ENCODE peak calls at places on chromosomes 3 and 15, in six cellular contexts. T is adrenal gland, L is breast epithelium, A is lower leg skin, W is Peyer's patch, N is body of pancreas. Y is an unnamed sample.

GRCh38 chr15:70726753-70727152 is 36.6 kb downstream of the UACA start:
- DNase-seq in L (no peak), A (no peak), T (no peak), W (no peak), N (no peak), Y (no peak)

GRCh38 chr15:73254598-73254997 is 114.2 kb downstream of the HCN4 start:
- DNase-seq in W (no peak), L (no peak), N (peak), T (no peak), A (no peak), Y (no peak)

GRCh38 chr3:19146685-19147650 is 1.3 kb upstream of the KCNH8 start:
- DNase-seq in W (peak), A (peak), N (peak), T (peak), L (peak), Y (peak)

GRCh38 chr15:56939257-56939656 is 20.8 kb downstream of the TCF12 start:
- DNase-seq in T (no peak), W (no peak), N (no peak), A (no peak), L (no peak), Y (no peak)

GRCh38 chr15:85504739-85505676 is 124.6 kb downstream of the AKAP13 start:
- DNase-seq in N (peak), W (peak), T (peak), L (peak), A (no peak), Y (no peak)

GRCh38 chr15:70147178-70147760 is 49.6 kb upstream of the TLE3 start:
- DNase-seq in W (no peak), T (no peak), N (no peak), A (no peak), L (no peak), Y (no peak)

GRCh38 chr3:28726840-28727239 is 378.2 kb upstream of the AZI2 start:
- DNase-seq in N (peak), A (no peak), W (peak), T (peak), L (no peak), Y (no peak)

GRCh38 chr3:155704771-155705559 is 39.9 kb downstream of the PLCH1 start:
- DNase-seq in N (peak), T (no peak), L (peak), A (no peak), W (no peak), Y (no peak)

GRCh38 chr3:77320514-77320913 is 280.6 kb downstream of the ROBO2 start:
- DNase-seq in A (no peak), N (no peak), T (no peak), L (no peak), W (no peak), Y (no peak)

GRCh38 chr3:108554913-108555571 is 34.2 kb downstream of the CIP2A start:
- DNase-seq in W (no peak), L (no peak), N (no peak), A (no peak), T (no peak), Y (no peak)

GRCh38 chr3:49785565-49786356 is 581 bp downstream of the IP6K1 start:
- DNase-seq in W (peak), A (peak), T (peak), L (peak), N (no peak), Y (no peak)

GRCh38 chr3:16102905-16103364 is 71.5 kb upstream of the GALNT15 start:
- DNase-seq in L (no peak), N (no peak), W (no peak), T (no peak), A (no peak), Y (no peak)

GRCh38 chr3:10758304-10759037 is 57.6 kb upstream of the SLC6A11 start:
- DNase-seq in A (no peak), L (peak), W (peak), N (peak), T (peak), Y (no peak)

GRCh38 chr3:126607214-126607908 is 47.6 kb downstream of the TXNRD3 start:
- DNase-seq in A (no peak), L (no peak), T (no peak), N (no peak), W (no peak), Y (no peak)

GRCh38 chr3:105367406-105368213 is 901 bp downstream of the ALCAM start:
- DNase-seq in T (peak), N (peak), A (peak), W (peak), L (peak), Y (peak)

GRCh38 chr3:50572158-50572557 is 2.8 kb downstream of the HEMK1 start:
- DNase-seq in A (peak), W (peak), N (peak), L (peak), T (peak), Y (no peak)

GRCh38 chr3:134694445-134694844 is 43.6 kb upstream of the KY start:
- DNase-seq in L (peak), A (no peak), W (no peak), T (no peak), N (no peak), Y (no peak)

GRCh38 chr3:193554790-193555189 is at the start of gene ATP13A4:
- DNase-seq in N (peak), W (peak), L (peak), A (no peak), T (no peak), Y (no peak)

GRCh38 chr3:172289583-172289982 is 158.7 kb downstream of the GHSR start:
- DNase-seq in T (peak), N (peak), W (peak), L (no peak), A (no peak), Y (no peak)

GRCh38 chr3:24278526-24278925 is 216.1 kb downstream of the THRB start:
- DNase-seq in T (no peak), A (no peak), W (no peak), L (no peak), N (no peak), Y (no peak)

GRCh38 chr3:126197854-126198584 is 17.6 kb upstream of the ALDH1L1 start:
- DNase-seq in L (peak), A (no peak), W (peak), T (peak), N (peak), Y (no peak)

GRCh38 chr15:96037584-96037983 is 292.9 kb upstream of the NR2F2 start:
- DNase-seq in W (no peak), N (no peak), T (no peak), L (no peak), A (no peak), Y (no peak)

GRCh38 chr15:67405208-67406191 is 115.4 kb upstream of the C15orf61 start:
- DNase-seq in T (peak), A (no peak), W (no peak), L (no peak), N (no peak), Y (no peak)

GRCh38 chr3:98034036-98034435 is 1.1 kb downstream of the GABRR3 start:
- DNase-seq in W (no peak), A (no peak), N (no peak), T (no peak), L (no peak), Y (no peak)

GRCh38 chr3:10279384-10280176 is 13.2 kb downstream of the GHRL start:
- DNase-seq in W (peak), A (no peak), L (no peak), N (no peak), T (no peak), Y (no peak)

GRCh38 chr3:187967097-187967496 is 186.9 kb upstream of the LPP start:
- DNase-seq in T (no peak), W (no peak), N (no peak), L (no peak), A (no peak), Y (no peak)

GRCh38 chr3:148718982-148719862 is 21.5 kb downstream of the AGTR1 start:
- DNase-seq in W (no peak), A (no peak), L (no peak), N (no peak), T (no peak), Y (no peak)

GRCh38 chr3:187765342-187765741 is 20.1 kb upstream of the BCL6 start:
- DNase-seq in W (no peak), T (no peak), N (no peak), A (no peak), L (no peak), Y (no peak)

GRCh38 chr3:134460965-134461364 is 24.8 kb downstream of the ANAPC13 start:
- DNase-seq in N (no peak), A (no peak), T (no peak), W (no peak), L (no peak), Y (no peak)

GRCh38 chr3:130934442-130935089 is 40.7 kb downstream of the ATP2C1 start:
- DNase-seq in A (no peak), W (no peak), N (no peak), L (no peak), T (no peak), Y (no peak)

GRCh38 chr3:42872718-42873117 is 3.0 kb downstream of the CYP8B1 start:
- DNase-seq in A (no peak), W (no peak), L (no peak), N (no peak), T (no peak), Y (no peak)

GRCh38 chr3:42874749-42875148 is 930 bp downstream of the CYP8B1 start:
- DNase-seq in W (no peak), T (no peak), A (peak), N (no peak), L (no peak), Y (no peak)

GRCh38 chr3:42873216-42873982 is 2.3 kb downstream of the CYP8B1 start:
- DNase-seq in W (no peak), L (no peak), A (peak), T (no peak), N (no peak), Y (no peak)

GRCh38 chr3:42868841-42869240 is 6.8 kb downstream of the CYP8B1 start:
- DNase-seq in A (peak), L (no peak), W (no peak), T (no peak), N (no peak), Y (no peak)

GRCh38 chr3:42871592-42872196 is 4.0 kb downstream of the CYP8B1 start:
- DNase-seq in A (no peak), T (peak), W (no peak), N (peak), L (no peak), Y (no peak)
- TF ChIP-seq POLR2A in A (no peak), T (no peak), W (no peak), N (no peak), L (no peak), Y (no peak)

DNA sequence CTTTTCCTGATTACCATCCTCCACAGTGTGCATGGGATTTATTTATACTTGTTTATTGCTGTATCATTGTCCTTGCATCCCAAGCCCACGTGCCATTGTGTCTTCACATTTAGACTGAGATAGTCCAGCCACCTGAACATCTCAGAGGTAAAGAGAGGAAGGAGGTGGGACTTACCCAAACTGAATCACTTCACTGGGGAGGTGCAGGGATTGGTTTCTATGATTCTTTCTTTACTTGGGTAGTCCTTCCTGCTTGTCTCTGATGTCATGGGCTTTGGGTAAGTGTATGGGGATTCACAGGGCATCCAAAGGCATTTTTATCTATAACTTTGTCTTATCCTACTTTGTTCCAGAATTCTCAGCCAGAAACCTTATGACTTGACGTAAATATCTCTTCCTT is 141.5 kb upstream of the UMPS start:
- DNase-seq in A (no peak), L (no peak), N (no peak), W (no peak), T (no peak), Y (no peak)
- H3K4me3 ChIP-seq in A (no peak), L (no peak), N (no peak), W (no peak), T (no peak), Y (no peak)

GRCh38 chr15:74408815-74409214 is 24.9 kb downstream of the SEMA7A start:
- DNase-seq in T (no peak), N (no peak), W (no peak), A (no peak), L (no peak), Y (no peak)
- TF ChIP-seq POLR2A in T (no peak), N (no peak), W (no peak), A (no peak), L (no peak), Y (no peak)

GRCh38 chr3:44042772-44043171 is 198.9 kb upstream of the TOPAZ1 start:
- DNase-seq in A (no peak), W (no peak), N (no peak), T (no peak), L (no peak), Y (no peak)
- H3K4me3 ChIP-seq in A (no peak), W (no peak), N (no peak), T (no peak), L (no peak), Y (no peak)

Y was measured in esophagus squamous epithelium.